ENCODE peak calls at places on chromosome 1, in eight cellular contexts. One of them, this sample, is unnamed. For H3K4me1, the result is how much of the 10 kb centered on the place peaks cover.

GRCh38 chr1:162681127-162681435 is 48.8 kb downstream of the DDR2 start:
- DNase-seq in CD8-positive, alpha-beta T cell: no peak
- DNase-seq in naive thymus-derived CD4-positive, alpha-beta T cell: no peak
- DNase-seq in heart right ventricle: no peak
- DNase-seq in CD8-positive, alpha-beta memory T cell: no peak
- DNase-seq in HepG2: peak
- DNase-seq in tibial nerve: no peak
- DNase-seq in SJCRH30: no peak
- DNase-seq in this sample: no peak

GRCh38 chr1:229107302-229107815 is 163.6 kb upstream of the RAB4A start:
- DNase-seq in CD8-positive, alpha-beta T cell: no peak
- DNase-seq in naive thymus-derived CD4-positive, alpha-beta T cell: no peak
- DNase-seq in heart right ventricle: no peak
- DNase-seq in CD8-positive, alpha-beta memory T cell: no peak
- DNase-seq in HepG2: no peak
- DNase-seq in tibial nerve: no peak
- DNase-seq in SJCRH30: peak
- DNase-seq in this sample: no peak

GRCh38 chr1:31765041-31765467 is 914 bp upstream of the ADGRB2 start:
- DNase-seq in CD8-positive, alpha-beta T cell: no peak
- DNase-seq in naive thymus-derived CD4-positive, alpha-beta T cell: no peak
- DNase-seq in heart right ventricle: no peak
- DNase-seq in CD8-positive, alpha-beta memory T cell: no peak
- DNase-seq in HepG2: no peak
- DNase-seq in tibial nerve: no peak
- DNase-seq in SJCRH30: peak
- DNase-seq in this sample: no peak

GRCh38 chr1:84141177-84142003 is 2.7 kb upstream of the PRKACB start:
- DNase-seq in CD8-positive, alpha-beta T cell: no peak
- DNase-seq in naive thymus-derived CD4-positive, alpha-beta T cell: peak
- DNase-seq in heart right ventricle: no peak
- DNase-seq in CD8-positive, alpha-beta memory T cell: no peak
- DNase-seq in HepG2: no peak
- DNase-seq in tibial nerve: no peak
- DNase-seq in SJCRH30: no peak
- DNase-seq in this sample: peak

GRCh38 chr1:4613606-4614370 is 40.6 kb upstream of the AJAP1 start:
- DNase-seq in CD8-positive, alpha-beta T cell: no peak
- DNase-seq in naive thymus-derived CD4-positive, alpha-beta T cell: no peak
- DNase-seq in heart right ventricle: no peak
- DNase-seq in CD8-positive, alpha-beta memory T cell: no peak
- DNase-seq in HepG2: no peak
- DNase-seq in tibial nerve: no peak
- DNase-seq in SJCRH30: no peak
- DNase-seq in this sample: no peak

GRCh38 chr1:73097917-73098316 is 815.6 kb upstream of the NEGR1 start:
- DNase-seq in CD8-positive, alpha-beta T cell: no peak
- DNase-seq in naive thymus-derived CD4-positive, alpha-beta T cell: no peak
- DNase-seq in heart right ventricle: no peak
- DNase-seq in CD8-positive, alpha-beta memory T cell: no peak
- DNase-seq in HepG2: no peak
- DNase-seq in tibial nerve: no peak
- DNase-seq in SJCRH30: no peak
- DNase-seq in this sample: no peak

GRCh38 chr1:66730462-66730861 is 21.8 kb upstream of the DYNLT5 start:
- DNase-seq in CD8-positive, alpha-beta T cell: no peak
- DNase-seq in naive thymus-derived CD4-positive, alpha-beta T cell: no peak
- DNase-seq in heart right ventricle: no peak
- DNase-seq in CD8-positive, alpha-beta memory T cell: no peak
- DNase-seq in HepG2: no peak
- DNase-seq in tibial nerve: no peak
- DNase-seq in SJCRH30: no peak
- DNase-seq in this sample: no peak

GRCh38 chr1:220239213-220239612 is 33.0 kb downstream of the RAB3GAP2 start:
- DNase-seq in CD8-positive, alpha-beta T cell: no peak
- DNase-seq in naive thymus-derived CD4-positive, alpha-beta T cell: no peak
- DNase-seq in heart right ventricle: no peak
- DNase-seq in CD8-positive, alpha-beta memory T cell: no peak
- DNase-seq in HepG2: no peak
- DNase-seq in tibial nerve: no peak
- DNase-seq in SJCRH30: no peak
- DNase-seq in this sample: no peak

GRCh38 chr1:234535763-234536515 is 57.0 kb upstream of the TARBP1 start:
- DNase-seq in CD8-positive, alpha-beta T cell: no peak
- DNase-seq in naive thymus-derived CD4-positive, alpha-beta T cell: no peak
- DNase-seq in heart right ventricle: peak
- DNase-seq in CD8-positive, alpha-beta memory T cell: no peak
- DNase-seq in HepG2: no peak
- DNase-seq in tibial nerve: peak
- DNase-seq in SJCRH30: no peak
- DNase-seq in this sample: no peak

GRCh38 chr1:39859859-39860812 is 23.2 kb downstream of the TRIT1 start:
- DNase-seq in CD8-positive, alpha-beta T cell: no peak
- DNase-seq in naive thymus-derived CD4-positive, alpha-beta T cell: no peak
- DNase-seq in heart right ventricle: no peak
- DNase-seq in CD8-positive, alpha-beta memory T cell: no peak
- DNase-seq in HepG2: no peak
- DNase-seq in tibial nerve: no peak
- DNase-seq in SJCRH30: no peak
- DNase-seq in this sample: peak

GRCh38 chr1:7721940-7722669 is 49.0 kb upstream of the VAMP3 start:
- DNase-seq in CD8-positive, alpha-beta T cell: no peak
- DNase-seq in naive thymus-derived CD4-positive, alpha-beta T cell: no peak
- DNase-seq in heart right ventricle: no peak
- DNase-seq in CD8-positive, alpha-beta memory T cell: no peak
- DNase-seq in HepG2: no peak
- DNase-seq in tibial nerve: no peak
- DNase-seq in SJCRH30: no peak
- DNase-seq in this sample: no peak

GRCh38 chr1:203100163-203100867 is 14.5 kb upstream of the MYOG start:
- DNase-seq in CD8-positive, alpha-beta T cell: no peak
- DNase-seq in naive thymus-derived CD4-positive, alpha-beta T cell: no peak
- DNase-seq in heart right ventricle: no peak
- DNase-seq in CD8-positive, alpha-beta memory T cell: no peak
- DNase-seq in HepG2: no peak
- DNase-seq in tibial nerve: no peak
- DNase-seq in SJCRH30: no peak
- DNase-seq in this sample: no peak

GRCh38 chr1:235997049-235997448 is 67.8 kb downstream of the NID1 start:
- DNase-seq in CD8-positive, alpha-beta T cell: no peak
- DNase-seq in naive thymus-derived CD4-positive, alpha-beta T cell: no peak
- DNase-seq in heart right ventricle: no peak
- DNase-seq in CD8-positive, alpha-beta memory T cell: no peak
- DNase-seq in HepG2: no peak
- DNase-seq in tibial nerve: no peak
- DNase-seq in SJCRH30: no peak
- DNase-seq in this sample: no peak

GRCh38 chr1:230627767-230628166 is 14.5 kb upstream of the COG2 start:
- DNase-seq in CD8-positive, alpha-beta T cell: no peak
- DNase-seq in naive thymus-derived CD4-positive, alpha-beta T cell: no peak
- DNase-seq in heart right ventricle: no peak
- DNase-seq in CD8-positive, alpha-beta memory T cell: no peak
- DNase-seq in HepG2: no peak
- DNase-seq in tibial nerve: no peak
- DNase-seq in SJCRH30: no peak
- DNase-seq in this sample: no peak

GRCh38 chr1:16969651-16970050 is 10.8 kb downstream of the MFAP2 start:
- DNase-seq in CD8-positive, alpha-beta T cell: no peak
- DNase-seq in naive thymus-derived CD4-positive, alpha-beta T cell: no peak
- DNase-seq in heart right ventricle: no peak
- DNase-seq in CD8-positive, alpha-beta memory T cell: no peak
- DNase-seq in HepG2: no peak
- DNase-seq in tibial nerve: no peak
- DNase-seq in SJCRH30: no peak
- DNase-seq in this sample: no peak

GRCh38 chr1:214476958-214477870 is 74.2 kb downstream of the PTPN14 start:
- DNase-seq in CD8-positive, alpha-beta T cell: no peak
- DNase-seq in naive thymus-derived CD4-positive, alpha-beta T cell: no peak
- DNase-seq in heart right ventricle: no peak
- DNase-seq in CD8-positive, alpha-beta memory T cell: no peak
- DNase-seq in HepG2: no peak
- DNase-seq in tibial nerve: no peak
- DNase-seq in SJCRH30: peak
- DNase-seq in this sample: no peak

GRCh38 chr1:101846820-101847219 is 149.9 kb downstream of the OLFM3 start:
- DNase-seq in CD8-positive, alpha-beta T cell: no peak
- DNase-seq in naive thymus-derived CD4-positive, alpha-beta T cell: no peak
- DNase-seq in heart right ventricle: no peak
- DNase-seq in CD8-positive, alpha-beta memory T cell: no peak
- DNase-seq in HepG2: no peak
- DNase-seq in tibial nerve: no peak
- DNase-seq in SJCRH30: no peak
- DNase-seq in this sample: no peak

GRCh38 chr1:109793486-109794318 is 30.0 kb upstream of the EPS8L3 start:
- DNase-seq in CD8-positive, alpha-beta T cell: peak
- DNase-seq in naive thymus-derived CD4-positive, alpha-beta T cell: peak
- DNase-seq in heart right ventricle: peak
- DNase-seq in CD8-positive, alpha-beta memory T cell: peak
- DNase-seq in HepG2: no peak
- DNase-seq in tibial nerve: no peak
- DNase-seq in SJCRH30: no peak
- DNase-seq in this sample: peak

GRCh38 chr1:109792056-109792831 is 28.5 kb upstream of the EPS8L3 start:
- DNase-seq in CD8-positive, alpha-beta T cell: no peak
- DNase-seq in naive thymus-derived CD4-positive, alpha-beta T cell: no peak
- DNase-seq in heart right ventricle: peak
- DNase-seq in CD8-positive, alpha-beta memory T cell: no peak
- DNase-seq in HepG2: peak
- DNase-seq in tibial nerve: no peak
- DNase-seq in SJCRH30: peak
- DNase-seq in this sample: no peak

GRCh38 chr1:109796484-109797305 is 33.0 kb upstream of the EPS8L3 start:
- DNase-seq in CD8-positive, alpha-beta T cell: no peak
- DNase-seq in naive thymus-derived CD4-positive, alpha-beta T cell: no peak
- DNase-seq in heart right ventricle: no peak
- DNase-seq in CD8-positive, alpha-beta memory T cell: no peak
- DNase-seq in HepG2: no peak
- DNase-seq in tibial nerve: no peak
- DNase-seq in SJCRH30: no peak
- DNase-seq in this sample: peak

GRCh38 chr1:109793089-109793485 is 29.4 kb upstream of the EPS8L3 start:
- DNase-seq in CD8-positive, alpha-beta T cell: no peak
- DNase-seq in naive thymus-derived CD4-positive, alpha-beta T cell: no peak
- DNase-seq in heart right ventricle: no peak
- DNase-seq in CD8-positive, alpha-beta memory T cell: no peak
- DNase-seq in HepG2: no peak
- DNase-seq in tibial nerve: no peak
- DNase-seq in SJCRH30: no peak
- DNase-seq in this sample: no peak

GRCh38 chr1:109794319-109795132 is 30.8 kb upstream of the EPS8L3 start:
- DNase-seq in CD8-positive, alpha-beta T cell: no peak
- DNase-seq in naive thymus-derived CD4-positive, alpha-beta T cell: no peak
- DNase-seq in heart right ventricle: peak
- DNase-seq in CD8-positive, alpha-beta memory T cell: no peak
- DNase-seq in HepG2: peak
- DNase-seq in tibial nerve: no peak
- DNase-seq in SJCRH30: no peak
- DNase-seq in this sample: peak
- H3K4me1 ChIP-seq in CD8-positive, alpha-beta T cell: half or more
- H3K4me1 ChIP-seq in naive thymus-derived CD4-positive, alpha-beta T cell: half or more
- H3K4me1 ChIP-seq in heart right ventricle: half or more
- H3K4me1 ChIP-seq in CD8-positive, alpha-beta memory T cell: half or more
- H3K4me1 ChIP-seq in HepG2: half or more
- H3K4me1 ChIP-seq in tibial nerve: under half
- H3K4me1 ChIP-seq in SJCRH30: under half
- H3K4me1 ChIP-seq in this sample: under half

GRCh38 chr1:161059293-161059692 is 10.4 kb downstream of the ARHGAP30 start:
- DNase-seq in CD8-positive, alpha-beta T cell: no peak
- DNase-seq in naive thymus-derived CD4-positive, alpha-beta T cell: no peak
- DNase-seq in heart right ventricle: no peak
- DNase-seq in CD8-positive, alpha-beta memory T cell: no peak
- DNase-seq in HepG2: no peak
- DNase-seq in tibial nerve: no peak
- DNase-seq in SJCRH30: no peak
- DNase-seq in this sample: no peak
- H3K27ac ChIP-seq in CD8-positive, alpha-beta T cell: no peak
- H3K27ac ChIP-seq in naive thymus-derived CD4-positive, alpha-beta T cell: peak
- H3K27ac ChIP-seq in heart right ventricle: no peak
- H3K27ac ChIP-seq in CD8-positive, alpha-beta memory T cell: no peak
- H3K27ac ChIP-seq in HepG2: no peak
- H3K27ac ChIP-seq in tibial nerve: no peak
- H3K27ac ChIP-seq in SJCRH30: no peak
- H3K27ac ChIP-seq in this sample: no peak

DNA sequence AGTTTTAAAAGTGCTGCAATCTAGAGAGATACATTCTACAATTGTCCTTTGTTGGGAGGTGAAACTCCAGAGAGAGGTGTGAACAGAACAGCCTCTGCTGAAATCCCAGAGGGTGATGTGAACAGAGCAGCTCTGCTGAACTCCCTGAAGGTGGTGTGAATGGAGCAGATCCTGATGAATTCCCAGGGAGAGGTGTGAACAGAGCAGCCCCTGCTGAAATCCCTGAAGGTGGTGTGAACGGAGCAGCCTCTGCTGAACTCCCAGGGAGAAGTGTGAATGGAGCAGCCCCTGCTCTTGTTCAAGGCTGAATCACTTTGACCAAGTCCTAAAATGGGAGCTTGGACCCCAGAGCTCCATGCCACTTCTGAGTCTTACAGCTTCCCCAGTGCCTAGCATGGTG is 94.7 kb downstream of the LACTBL1 start:
- DNase-seq in CD8-positive, alpha-beta T cell: no peak
- DNase-seq in naive thymus-derived CD4-positive, alpha-beta T cell: no peak
- DNase-seq in heart right ventricle: no peak
- DNase-seq in CD8-positive, alpha-beta memory T cell: no peak
- DNase-seq in HepG2: no peak
- DNase-seq in tibial nerve: no peak
- DNase-seq in SJCRH30: peak
- DNase-seq in this sample: no peak
- H3K4me3 ChIP-seq in CD8-positive, alpha-beta T cell: no peak
- H3K4me3 ChIP-seq in naive thymus-derived CD4-positive, alpha-beta T cell: no peak
- H3K4me3 ChIP-seq in heart right ventricle: no peak
- H3K4me3 ChIP-seq in CD8-positive, alpha-beta memory T cell: no peak
- H3K4me3 ChIP-seq in HepG2: no peak
- H3K4me3 ChIP-seq in tibial nerve: no peak
- H3K4me3 ChIP-seq in SJCRH30: no peak
- H3K4me3 ChIP-seq in this sample: no peak

DNA sequence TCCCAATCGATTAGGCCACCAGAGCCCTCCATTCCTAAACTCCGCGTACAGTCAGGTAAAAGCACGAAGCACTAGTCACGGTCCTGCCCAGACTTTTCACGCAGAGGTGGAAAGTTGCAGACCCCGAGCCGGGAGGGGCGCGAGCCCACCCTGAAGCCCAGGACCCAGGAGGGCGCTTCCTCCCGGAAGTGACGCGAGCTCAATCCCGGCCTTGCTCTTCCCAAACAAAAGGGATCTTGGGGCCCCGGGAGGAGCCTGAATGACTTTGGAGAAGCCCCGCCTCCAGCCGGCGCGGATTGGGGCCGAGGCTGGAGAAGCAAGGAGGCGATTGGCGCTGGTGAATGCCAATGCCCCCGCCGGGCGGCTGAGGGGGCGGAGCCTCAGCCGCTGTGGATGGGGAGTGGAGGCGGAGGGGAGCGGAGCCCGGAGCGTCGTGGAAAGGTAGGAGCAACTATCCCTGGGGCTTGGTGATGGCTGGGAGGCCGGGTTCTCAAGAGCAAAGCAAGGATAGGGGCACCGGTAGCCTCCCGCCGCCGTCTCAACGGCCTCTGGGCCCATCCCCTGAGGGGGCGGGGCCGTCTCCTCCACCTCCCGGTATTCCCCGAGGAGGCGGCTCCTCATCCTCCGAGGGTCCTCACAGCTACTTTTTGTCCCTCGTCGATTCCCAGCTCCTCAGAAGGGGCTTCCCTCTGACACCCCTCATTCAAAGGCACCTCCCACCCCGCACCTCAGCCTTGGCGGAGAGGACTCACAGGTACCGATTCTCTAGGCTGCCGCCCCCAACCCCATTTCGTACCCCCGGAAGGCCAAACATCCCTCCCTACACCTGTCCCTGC is at the start of gene CTTNBP2NL:
- DNase-seq in CD8-positive, alpha-beta T cell: peak
- DNase-seq in naive thymus-derived CD4-positive, alpha-beta T cell: peak
- DNase-seq in heart right ventricle: peak
- DNase-seq in CD8-positive, alpha-beta memory T cell: peak
- DNase-seq in HepG2: peak
- DNase-seq in tibial nerve: peak
- DNase-seq in SJCRH30: peak
- DNase-seq in this sample: peak
- H3K4me1 ChIP-seq in CD8-positive, alpha-beta T cell: under half
- H3K4me1 ChIP-seq in naive thymus-derived CD4-positive, alpha-beta T cell: under half
- H3K4me1 ChIP-seq in heart right ventricle: half or more
- H3K4me1 ChIP-seq in CD8-positive, alpha-beta memory T cell: under half
- H3K4me1 ChIP-seq in HepG2: under half
- H3K4me1 ChIP-seq in tibial nerve: under half
- H3K4me1 ChIP-seq in SJCRH30: under half
- H3K4me1 ChIP-seq in this sample: under half

This sample was measured in small intestine.